ENCODE peak calls at places on chromosomes 5 and 9, in six cellular contexts. K is GM12865, O is GM13977, Y is heart right ventricle, P is AG09309, Z is spleen. N is an unnamed sample.

GRCh38 chr5:43560128-43560527 is 3.3 kb upstream of the PAIP1 start:
- DNase-seq in O (no peak), Y (no peak), P (no peak), K (peak), Z (no peak), N (no peak)

GRCh38 chr9:114387678-114388431 is at the start of gene AKNA:
- DNase-seq in P (no peak), O (no peak), K (peak), Y (peak), Z (peak), N (peak)

GRCh38 chr9:73199886-73200285 is 48.2 kb downstream of the ANXA1 start:
- DNase-seq in Y (no peak), P (no peak), K (no peak), Z (no peak), O (no peak), N (peak)

GRCh38 chr9:26919698-26920097 is 27.1 kb upstream of the CAAP1 start:
- DNase-seq in Z (no peak), O (no peak), Y (no peak), P (no peak), K (no peak), N (no peak)

GRCh38 chr5:112636751-112637150 is 100.9 kb upstream of the APC start:
- DNase-seq in O (no peak), P (no peak), Z (no peak), K (no peak), Y (no peak), N (no peak)

GRCh38 chr9:37290881-37291485 is 131.5 kb upstream of the GRHPR start:
- DNase-seq in O (peak), Y (no peak), P (peak), Z (no peak), K (peak), N (no peak)

GRCh38 chr5:116084231-116084630 is 594 bp upstream of the COMMD10 start:
- DNase-seq in P (no peak), Z (peak), O (peak), K (peak), Y (no peak), N (peak)

GRCh38 chr5:115467631-115468030 is 76.9 kb downstream of the FEM1C start:
- DNase-seq in K (no peak), P (no peak), Y (no peak), O (no peak), Z (no peak), N (no peak)

GRCh38 chr5:175870820-175871447 is 444 bp upstream of the CPLX2 start:
- DNase-seq in Y (no peak), P (no peak), K (no peak), Z (no peak), O (no peak), N (no peak)

GRCh38 chr5:111345731-111346130 is 121.5 kb downstream of the CAMK4 start:
- DNase-seq in P (no peak), O (no peak), K (no peak), Z (no peak), Y (no peak), N (no peak)

GRCh38 chr9:129312251-129312650 is 134.2 kb upstream of the IER5L start:
- DNase-seq in Y (no peak), O (no peak), P (no peak), Z (peak), K (no peak), N (no peak)

GRCh38 chr9:37437616-37438015 is 15.1 kb downstream of the GRHPR start:
- DNase-seq in K (no peak), Z (no peak), P (no peak), Y (no peak), O (no peak), N (no peak)

GRCh38 chr5:160938532-160938931 is 86.5 kb upstream of the ATP10B start:
- DNase-seq in Y (peak), P (no peak), K (no peak), O (no peak), Z (no peak), N (no peak)

GRCh38 chr5:150514708-150515211 is 6.8 kb downstream of the NDST1 start:
- DNase-seq in Y (no peak), Z (no peak), O (no peak), K (no peak), P (no peak), N (no peak)

GRCh38 chr5:169547508-169547907 is 36.1 kb upstream of the SPDL1 start:
- DNase-seq in P (peak), Z (no peak), O (no peak), Y (no peak), K (no peak), N (no peak)

GRCh38 chr9:33852216-33852826 is 35.4 kb downstream of the UBE2R2 start:
- DNase-seq in K (peak), Y (peak), O (peak), Z (peak), P (no peak), N (peak)

GRCh38 chr9:76810377-76810957 is 46.2 kb downstream of the PCA3 start:
- DNase-seq in K (peak), Z (no peak), O (peak), P (peak), Y (peak), N (peak)

GRCh38 chr9:122325124-122325523 is 45.7 kb upstream of the PTGS1 start:
- DNase-seq in Z (no peak), K (no peak), Y (no peak), P (no peak), O (no peak), N (no peak)

GRCh38 chr9:27429436-27429835 is 94.7 kb upstream of the IFNK start:
- DNase-seq in Z (no peak), P (no peak), Y (no peak), K (no peak), O (no peak), N (no peak)

GRCh38 chr5:43412151-43412550 is at the start of gene CCL28:
- DNase-seq in Y (no peak), Z (no peak), P (no peak), K (no peak), O (no peak), N (no peak)

GRCh38 chr5:122701640-122702523 is 73.0 kb upstream of the SNX2 start:
- DNase-seq in O (peak), Z (no peak), Y (no peak), P (no peak), K (peak), N (peak)

GRCh38 chr5:66979738-66980137 is 216.9 kb downstream of the CD180 start:
- DNase-seq in P (no peak), K (no peak), Y (no peak), Z (no peak), O (no peak), N (no peak)

GRCh38 chr5:30808996-30809395 is 384.5 kb upstream of the CDH6 start:
- DNase-seq in O (no peak), K (no peak), Z (no peak), P (no peak), Y (no peak), N (no peak)

GRCh38 chr5:109080896-109081295 is 328.9 kb downstream of the PJA2 start:
- DNase-seq in Z (no peak), O (no peak), P (no peak), K (no peak), Y (no peak), N (no peak)

GRCh38 chr5:109083937-109084336 is 325.8 kb downstream of the PJA2 start:
- DNase-seq in Y (no peak), K (no peak), O (no peak), P (no peak), Z (no peak), N (no peak)

GRCh38 chr5:109076741-109077140 is 329.0 kb downstream of the FER start:
- DNase-seq in P (no peak), Y (no peak), O (no peak), Z (no peak), K (no peak), N (no peak)

GRCh38 chr5:109078448-109078847 is 330.8 kb downstream of the FER start:
- DNase-seq in Y (no peak), K (no peak), P (no peak), O (no peak), Z (no peak), N (no peak)

GRCh38 chr5:109080481-109080880 is 329.3 kb downstream of the PJA2 start:
- DNase-seq in O (no peak), P (no peak), Z (no peak), K (no peak), Y (no peak), N (no peak)
- TF ChIP-seq CTCF in O (no peak), P (no peak), Z (no peak), K (no peak), Y (no peak), N (no peak)

GRCh38 chr5:153881687-153882086 is 157.0 kb downstream of the FAM114A2 start:
- DNase-seq in Y (no peak), Z (no peak), O (no peak), K (no peak), P (no peak), N (no peak)
- TF ChIP-seq CTCF in Y (no peak), Z (no peak), O (no peak), K (no peak), P (no peak), N (no peak)

DNA sequence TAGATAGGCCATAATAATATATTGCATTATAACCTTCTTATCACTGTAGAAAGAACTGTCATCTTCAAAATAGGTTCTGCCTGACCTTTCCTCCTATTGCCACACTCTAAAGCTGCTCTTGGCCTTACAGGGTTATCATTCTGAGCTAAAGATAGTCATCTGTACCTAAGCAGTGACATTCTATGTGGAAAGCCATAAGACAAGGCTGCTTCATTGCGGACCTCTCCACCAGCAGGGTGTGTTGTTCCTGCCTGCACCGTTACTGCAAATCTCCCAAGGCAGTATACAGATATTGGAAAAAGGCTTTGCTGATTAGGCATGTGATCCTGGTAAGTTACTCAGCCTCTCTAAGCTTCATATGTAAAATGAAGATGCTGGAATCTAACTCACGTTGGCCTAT is 8.1 kb downstream of the ZNF622 start:
- DNase-seq in K (no peak), P (no peak), O (no peak), Z (no peak), Y (no peak), N (no peak)
- TF ChIP-seq CTCF in K (no peak), P (no peak), O (no peak), Z (no peak), Y (peak), N (no peak)

DNA sequence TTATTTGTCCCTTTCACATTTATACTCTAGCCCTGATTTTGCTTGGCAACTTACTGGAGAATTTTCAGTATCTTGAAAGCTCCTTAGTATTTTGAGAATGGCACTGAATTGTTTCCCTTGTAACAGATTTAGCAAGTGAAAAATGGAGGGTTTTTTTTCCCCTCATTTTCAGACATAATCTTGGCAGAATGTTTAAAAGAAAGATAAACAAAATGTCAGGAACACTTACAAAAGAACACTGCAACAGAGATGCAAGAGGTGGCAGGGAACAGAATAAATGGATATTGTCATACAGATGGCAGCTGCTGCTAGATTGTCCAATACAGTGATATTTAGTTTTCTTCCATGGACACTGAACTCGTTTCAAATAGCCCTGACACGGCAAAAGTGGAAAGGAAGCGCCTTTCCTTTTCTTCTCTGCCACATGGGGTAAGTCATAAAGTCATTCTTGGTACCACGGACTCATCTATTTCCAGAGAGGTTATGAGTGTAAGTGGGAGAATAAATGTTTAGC is 77.0 kb upstream of the ZNF608 start:
- DNase-seq in Y (no peak), O (no peak), P (no peak), K (no peak), Z (no peak), N (no peak)
- TF ChIP-seq CTCF in Y (no peak), O (no peak), P (no peak), K (no peak), Z (no peak), N (no peak)

DNA sequence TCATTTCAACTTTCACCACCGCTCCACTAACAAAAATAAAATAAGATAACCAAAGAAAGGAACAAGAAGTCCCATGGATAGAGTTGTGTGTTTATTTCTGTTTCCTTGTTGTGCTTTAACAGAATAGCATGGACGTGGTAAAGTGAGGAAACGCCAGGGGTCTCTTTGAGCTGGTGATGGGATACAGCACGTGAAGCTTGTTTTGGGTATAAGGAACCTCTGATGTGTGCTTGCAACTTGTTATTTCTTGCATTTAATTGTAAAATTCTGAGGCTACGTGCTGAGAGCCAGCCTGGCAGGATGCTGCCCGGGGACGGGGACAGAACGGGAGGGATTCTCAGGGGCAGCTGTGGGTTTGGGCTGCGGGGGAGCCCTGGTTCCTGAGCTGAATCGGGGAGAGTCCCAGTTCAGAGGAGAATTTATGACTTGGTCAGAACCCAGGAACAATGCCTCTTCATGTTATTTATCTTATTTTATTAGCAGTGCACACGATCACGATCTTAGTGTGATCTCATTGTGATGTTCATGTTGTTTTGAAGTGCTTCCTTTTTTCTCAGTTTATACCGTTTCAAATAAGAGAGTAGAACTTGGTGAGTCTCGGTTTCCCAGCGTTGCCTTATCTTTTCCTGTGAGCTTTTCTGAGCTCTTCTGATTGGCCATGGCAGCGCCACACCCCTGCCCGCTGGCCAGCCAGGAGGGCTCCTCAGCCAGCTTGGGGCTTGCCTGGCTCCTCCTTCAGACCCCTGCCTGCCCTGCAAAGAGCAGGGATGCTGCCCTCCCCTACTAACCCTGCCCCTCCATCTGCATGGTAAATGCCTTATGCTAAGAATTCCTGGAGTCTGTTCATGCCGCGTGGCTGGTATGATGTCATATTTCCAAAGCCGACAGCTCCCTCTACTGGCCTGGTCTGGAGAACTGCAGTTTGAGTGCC is 63.6 kb downstream of the ANKRD33B start:
- DNase-seq in Z (peak), Y (peak), O (peak), P (peak), K (peak), N (peak)
- TF ChIP-seq CTCF in Z (peak), Y (peak), O (peak), P (peak), K (peak), N (peak)

GRCh38 chr5:147046894-147047293 is 168.3 kb upstream of the PPP2R2B start:
- DNase-seq in Y (no peak), O (no peak), P (no peak), K (no peak), Z (no peak), N (no peak)

GRCh38 chr5:147044868-147045267 is 166.3 kb upstream of the PPP2R2B start:
- DNase-seq in P (no peak), Z (no peak), O (no peak), K (no peak), Y (no peak), N (no peak)

GRCh38 chr5:147051193-147051592 is 172.6 kb upstream of the PPP2R2B start:
- DNase-seq in K (no peak), O (no peak), Y (no peak), P (no peak), Z (no peak), N (no peak)

GRCh38 chr5:147050172-147050571 is 171.6 kb upstream of the PPP2R2B start:
- DNase-seq in P (no peak), Y (no peak), O (no peak), Z (no peak), K (no peak), N (no peak)

GRCh38 chr5:147046226-147046625 is 167.7 kb upstream of the PPP2R2B start:
- DNase-seq in O (no peak), K (no peak), Y (no peak), P (no peak), Z (no peak), N (no peak)
- TF ChIP-seq CTCF in O (no peak), K (no peak), Y (no peak), P (no peak), Z (no peak), N (no peak)

GRCh38 chr5:63831381-63831780 is 130.9 kb downstream of the HTR1A start:
- DNase-seq in P (no peak), Z (no peak), K (no peak), O (no peak), Y (no peak), N (no peak)
- TF ChIP-seq CTCF in P (no peak), Z (no peak), K (no peak), O (no peak), Y (no peak), N (no peak)